ENCODE peak calls at places on chromosome 15, in ten cellular contexts. M is dermis microvascular lymphatic vessel endothelial cell; O is iPS-NIHi11; E is germinal center; P is stimulated activated CD4-positive, alpha-beta T cell treated with anti-CD3 and anti-CD28 coated beads, Interleukin-2, amount 100 ng/mL, for 48 hours; D is activated CD4-positive, CD25-positive, alpha-beta regulatory T cell treated with anti-CD3 and anti-CD28 coated beads, Interleukin-2, amount 50 U/mL, for 72 hours; N is NCI-H2029; I is NCI-H446; C is SK-N-SH; A is NCI-H1417. F is an unnamed sample.

GRCh38 chr15:80640546-80641121 is 54.5 kb upstream of the ABHD17C start:
- DNase-seq in M (no peak), D (no peak), P (no peak), I (no peak), N (no peak), A (no peak), O (no peak), C (no peak), E (no peak), F (no peak)

GRCh38 chr15:38217181-38217580 is 35.5 kb upstream of the SPRED1 start:
- DNase-seq in D (no peak), O (no peak), P (no peak), A (peak), N (no peak), C (no peak), E (no peak), M (no peak), I (no peak), F (no peak)

GRCh38 chr15:48861813-48862431 is 16.0 kb upstream of the EID1 start:
- DNase-seq in E (peak), C (peak), A (peak), O (peak), I (peak), N (peak), P (no peak), D (no peak), M (peak), F (peak)

GRCh38 chr15:72562878-72563277 is 88.7 kb downstream of the ARIH1 start:
- DNase-seq in C (no peak), E (no peak), O (no peak), D (no peak), M (no peak), P (no peak), N (no peak), I (no peak), A (no peak), F (no peak)

GRCh38 chr15:78450285-78450858 is 12.4 kb downstream of the IREB2 start:
- DNase-seq in M (no peak), C (no peak), P (no peak), O (no peak), D (no peak), E (no peak), A (peak), N (no peak), I (no peak), F (no peak)

GRCh38 chr15:70096975-70097336 is 761 bp downstream of the TLE3 start:
- DNase-seq in C (no peak), I (peak), D (no peak), P (no peak), E (no peak), M (no peak), N (no peak), O (no peak), A (no peak), F (peak)

GRCh38 chr15:57298204-57298603 is 78.1 kb upstream of the CGNL1 start:
- DNase-seq in O (no peak), M (no peak), I (no peak), N (no peak), A (no peak), E (no peak), C (no peak), D (no peak), P (no peak), F (no peak)

GRCh38 chr15:79339588-79340314 is 28.8 kb downstream of the TMED3 start:
- DNase-seq in D (no peak), O (peak), I (peak), A (peak), M (peak), P (no peak), N (no peak), C (peak), E (peak), F (peak)

GRCh38 chr15:80174017-80174746 is 21.4 kb downstream of the FAH start:
- DNase-seq in M (peak), N (no peak), A (no peak), P (no peak), I (peak), O (no peak), D (no peak), E (no peak), C (no peak), F (no peak)

GRCh38 chr15:93566777-93567176 is 477.8 kb upstream of the RGMA start:
- DNase-seq in C (no peak), D (no peak), E (no peak), O (no peak), I (no peak), M (no peak), N (peak), A (no peak), P (no peak), F (no peak)

GRCh38 chr15:25437751-25438600 is 848 bp downstream of the UBE3A start:
- DNase-seq in N (peak), D (peak), P (peak), M (peak), I (peak), A (peak), O (peak), C (peak), E (peak), F (peak)

GRCh38 chr15:89091667-89092220 is 3.5 kb downstream of the ABHD2 start:
- DNase-seq in C (no peak), A (no peak), N (no peak), P (no peak), M (no peak), O (no peak), I (no peak), D (no peak), E (no peak), F (peak)

GRCh38 chr15:57867970-57868791 is 161.7 kb downstream of the POLR2M start:
- DNase-seq in M (no peak), D (no peak), A (no peak), N (no peak), E (no peak), C (no peak), I (no peak), O (no peak), P (no peak), F (no peak)

GRCh38 chr15:32843211-32843907 is 125.6 kb downstream of the GREM1 start:
- DNase-seq in C (no peak), A (no peak), O (no peak), P (no peak), M (no peak), I (no peak), E (peak), D (no peak), N (no peak), F (peak)

GRCh38 chr15:70212288-70212962 is 114.7 kb upstream of the TLE3 start:
- DNase-seq in I (no peak), N (peak), O (no peak), A (peak), P (no peak), D (no peak), E (no peak), C (no peak), M (peak), F (no peak)

GRCh38 chr15:59222106-59222505 is 15.5 kb downstream of the LDHAL6B start:
- DNase-seq in D (no peak), N (no peak), A (no peak), I (no peak), O (no peak), C (no peak), E (no peak), P (no peak), M (no peak), F (no peak)

GRCh38 chr15:70902105-70902504 is 9.5 kb downstream of the LRRC49 start:
- DNase-seq in N (no peak), P (no peak), I (no peak), O (no peak), M (peak), D (no peak), E (no peak), A (no peak), C (no peak), F (no peak)

GRCh38 chr15:26235864-26236263 is 372.7 kb upstream of the ATP10A start:
- DNase-seq in C (no peak), O (no peak), I (no peak), N (no peak), E (no peak), D (no peak), A (no peak), P (no peak), M (no peak), F (peak)

GRCh38 chr15:82571722-82572222 is 31.5 kb upstream of the RPS17 start:
- DNase-seq in I (peak), O (peak), A (no peak), C (peak), D (peak), M (no peak), E (no peak), N (no peak), P (no peak), F (peak)

GRCh38 chr15:90046846-90047481 is 45.8 kb downstream of the ZNF710 start:
- DNase-seq in E (peak), N (peak), M (no peak), A (peak), I (no peak), D (no peak), P (no peak), C (no peak), O (peak), F (no peak)

GRCh38 chr15:75731248-75732100 is 18.8 kb upstream of the CSPG4 start:
- DNase-seq in D (no peak), C (peak), A (no peak), P (no peak), O (peak), N (no peak), M (peak), I (no peak), E (no peak), F (peak)

GRCh38 chr15:78004919-78005634 is 72.4 kb downstream of the TBC1D2B start:
- DNase-seq in N (peak), E (no peak), I (peak), M (peak), D (no peak), O (no peak), P (no peak), A (peak), C (peak), F (peak)

GRCh38 chr15:91872356-91873132 is 19.0 kb downstream of the SLCO3A1 start:
- DNase-seq in P (no peak), D (no peak), M (no peak), E (no peak), N (peak), A (peak), I (no peak), O (no peak), C (no peak), F (peak)

GRCh38 chr15:49134683-49135341 is 20.6 kb downstream of the COPS2 start:
- DNase-seq in C (no peak), D (no peak), I (no peak), M (peak), A (no peak), O (no peak), N (no peak), E (no peak), P (no peak), F (no peak)

GRCh38 chr15:101596633-101597032 is 55.5 kb downstream of the TM2D3 start:
- DNase-seq in E (no peak), C (no peak), N (no peak), O (no peak), D (no peak), P (no peak), I (no peak), A (no peak), M (no peak), F (no peak)

GRCh38 chr15:66894986-66895780 is 170.2 kb upstream of the SMAD3 start:
- DNase-seq in P (no peak), D (no peak), O (no peak), I (no peak), A (no peak), C (no peak), E (no peak), M (no peak), N (no peak), F (no peak)

GRCh38 chr15:85354432-85354831 is 26.0 kb upstream of the AKAP13 start:
- DNase-seq in N (no peak), A (no peak), E (no peak), M (peak), I (no peak), D (no peak), P (no peak), O (no peak), C (no peak), F (peak)

GRCh38 chr15:83764201-83764839 is 110.4 kb downstream of the ADAMTSL3 start:
- DNase-seq in A (no peak), P (no peak), N (no peak), O (no peak), I (no peak), C (no peak), M (no peak), D (no peak), E (no peak), F (no peak)

GRCh38 chr15:64774556-64775523 is 549 bp downstream of the RBPMS2 start:
- DNase-seq in C (peak), N (no peak), D (no peak), M (peak), E (no peak), I (no peak), O (no peak), A (no peak), P (no peak), F (peak)

GRCh38 chr15:35874260-35874905 is 328.4 kb upstream of the DPH6 start:
- DNase-seq in I (no peak), A (no peak), O (no peak), N (no peak), P (no peak), M (peak), C (no peak), E (no peak), D (no peak), F (peak)

GRCh38 chr15:38623744-38624143 is 59.1 kb upstream of the RASGRP1 start:
- DNase-seq in E (no peak), C (no peak), N (no peak), M (no peak), D (no peak), P (no peak), O (no peak), A (no peak), I (peak), F (no peak)